ENCODE peak calls at places on chromosome X, in ten cellular contexts. W is activated T-cell treated with anti-CD3 and anti-CD28 coated beads for 1 hour; F is breast epithelium; V is HCT116; K is PC-3; D is suprapubic skin; H is stimulated activated CD8-positive, alpha-beta memory T cell treated with anti-CD3 and anti-CD28 coated beads, Interleukin-4, amount 100 ng/mL, for 4 hours; J is hippocampal formation; T is cardiac fibroblast; L is NCI-H1092. G is an unnamed sample.

GRCh38 chrX:20061869-20062254 is 54.8 kb downstream of the MAP7D2 start:
- DNase-seq in W (no peak), F (no peak), V (no peak), K (peak), D (no peak), H (no peak), J (no peak), T (peak), L (no peak), G (no peak)

GRCh38 chrX:69959712-69960111 is 90.0 kb downstream of the AWAT2 start:
- DNase-seq in W (no peak), F (no peak), V (no peak), K (no peak), D (no peak), H (no peak), J (no peak), T (no peak), L (no peak), G (no peak)

GRCh38 chrX:17375631-17376380 is 806 bp downstream of the NHS start:
- DNase-seq in W (no peak), F (no peak), V (no peak), K (peak), D (no peak), H (no peak), J (no peak), T (peak), L (peak), G (no peak)

GRCh38 chrX:140434347-140434746 is 70.5 kb downstream of the SOX3 start:
- DNase-seq in W (no peak), F (no peak), V (no peak), K (no peak), D (no peak), H (no peak), J (no peak), T (no peak), L (no peak), G (no peak)

GRCh38 chrX:104566921-104567501 is 1.0 kb downstream of the IL1RAPL2 start:
- DNase-seq in W (no peak), F (no peak), V (no peak), K (peak), D (no peak), H (no peak), J (no peak), T (no peak), L (no peak), G (no peak)

GRCh38 chrX:95950679-95951078 is 734.0 kb upstream of the DIAPH2 start:
- DNase-seq in W (no peak), F (no peak), V (no peak), K (no peak), D (no peak), H (no peak), J (no peak), T (no peak), L (no peak), G (no peak)

GRCh38 chrX:150438165-150438564 is 75.0 kb downstream of the MAMLD1 start:
- DNase-seq in W (no peak), F (no peak), V (no peak), K (no peak), D (no peak), H (no peak), J (no peak), T (peak), L (no peak), G (no peak)

GRCh38 chrX:71542411-71542810 is 9.5 kb downstream of the OGT start:
- DNase-seq in W (no peak), F (no peak), V (no peak), K (peak), D (no peak), H (no peak), J (no peak), T (peak), L (no peak), G (no peak)